ENCODE peak calls at places on chromosome 9, in four cellular contexts. One of them, this sample, is unnamed.

GRCh38 chr9:112002847-112003457 is 106.3 kb downstream of the UGCG start:
- DNase-seq in HepG2: no peak
- DNase-seq in GM12878: no peak
- DNase-seq in HCT116: no peak
- DNase-seq in this sample: no peak

GRCh38 chr9:135037521-135038250 is 49.8 kb upstream of the OLFM1 start:
- DNase-seq in GM12878: no peak
- DNase-seq in HepG2: no peak
- DNase-seq in HCT116: no peak
- DNase-seq in this sample: no peak

GRCh38 chr9:111662851-111663823 is 1.7 kb downstream of the GNG10 start:
- DNase-seq in GM12878: no peak
- DNase-seq in HepG2: no peak
- DNase-seq in HCT116: no peak
- DNase-seq in this sample: peak

GRCh38 chr9:121550041-121550440 is 50.4 kb upstream of the GGTA1 start:
- DNase-seq in HCT116: no peak
- DNase-seq in HepG2: no peak
- DNase-seq in GM12878: no peak
- DNase-seq in this sample: no peak

GRCh38 chr9:134455537-134455936 is 129.3 kb downstream of the RXRA start:
- DNase-seq in GM12878: no peak
- DNase-seq in HepG2: no peak
- DNase-seq in HCT116: no peak
- DNase-seq in this sample: no peak

GRCh38 chr9:82334286-82334685 is 345.7 kb downstream of the SPATA31D1 start:
- DNase-seq in HepG2: no peak
- DNase-seq in GM12878: no peak
- DNase-seq in HCT116: no peak
- DNase-seq in this sample: no peak

GRCh38 chr9:99807276-99807852 is 14.3 kb upstream of the NR4A3 start:
- DNase-seq in HepG2: peak
- DNase-seq in GM12878: no peak
- DNase-seq in HCT116: no peak
- DNase-seq in this sample: peak

GRCh38 chr9:129459550-129460322 is 161.2 kb downstream of the C9orf50 start:
- DNase-seq in GM12878: no peak
- DNase-seq in HepG2: no peak
- DNase-seq in HCT116: no peak
- DNase-seq in this sample: no peak

GRCh38 chr9:71719585-71719984 is 48.7 kb downstream of the CEMIP2 start:
- DNase-seq in HCT116: no peak
- DNase-seq in GM12878: no peak
- DNase-seq in HepG2: no peak
- DNase-seq in this sample: no peak

GRCh38 chr9:88792502-88792901 is 198.8 kb upstream of the S1PR3 start:
- DNase-seq in HepG2: no peak
- DNase-seq in GM12878: no peak
- DNase-seq in HCT116: no peak
- DNase-seq in this sample: no peak

GRCh38 chr9:120308495-120308894 is 271.5 kb downstream of the CDK5RAP2 start:
- DNase-seq in HepG2: no peak
- DNase-seq in HCT116: no peak
- DNase-seq in GM12878: no peak
- DNase-seq in this sample: no peak

GRCh38 chr9:121852646-121853616 is 201.5 kb downstream of the DAB2IP start:
- DNase-seq in HCT116: no peak
- DNase-seq in GM12878: no peak
- DNase-seq in HepG2: no peak
- DNase-seq in this sample: no peak

GRCh38 chr9:95822583-95823431 is 52.7 kb upstream of the ERCC6L2 start:
- DNase-seq in HCT116: peak
- DNase-seq in HepG2: no peak
- DNase-seq in GM12878: peak
- DNase-seq in this sample: no peak
- TF ChIP-seq EZH2 in HCT116: no peak
- TF ChIP-seq EZH2 in HepG2: no peak
- TF ChIP-seq EZH2 in GM12878: no peak
- TF ChIP-seq EZH2 in this sample: no peak

GRCh38 chr9:801399-802071 is 40.0 kb upstream of the DMRT1 start:
- DNase-seq in HCT116: no peak
- DNase-seq in GM12878: no peak
- DNase-seq in HepG2: no peak
- DNase-seq in this sample: no peak
- TF ChIP-seq SIN3A in HCT116: no peak
- TF ChIP-seq SIN3A in GM12878: no peak
- TF ChIP-seq SIN3A in HepG2: no peak
- TF ChIP-seq SIN3A in this sample: no peak

GRCh38 chr9:25876248-25876647 is 198.0 kb upstream of the TUSC1 start:
- DNase-seq in HCT116: no peak
- DNase-seq in GM12878: no peak
- DNase-seq in HepG2: no peak
- DNase-seq in this sample: no peak
- TF ChIP-seq ZNF274 in HCT116: no peak
- TF ChIP-seq ZNF274 in GM12878: no peak
- TF ChIP-seq ZNF274 in HepG2: no peak
- TF ChIP-seq ZNF274 in this sample: no peak

GRCh38 chr9:128408963-128409431 is 11.7 kb upstream of the CERCAM start:
- DNase-seq in HCT116: no peak
- DNase-seq in HepG2: no peak
- DNase-seq in GM12878: no peak
- DNase-seq in this sample: no peak

GRCh38 chr9:128409998-128410397 is 10.7 kb upstream of the CERCAM start:
- DNase-seq in HCT116: no peak
- DNase-seq in HepG2: peak
- DNase-seq in GM12878: no peak
- DNase-seq in this sample: no peak

GRCh38 chr9:128411373-128412119 is 9.1 kb upstream of the CERCAM start:
- DNase-seq in HepG2: no peak
- DNase-seq in HCT116: no peak
- DNase-seq in GM12878: no peak
- DNase-seq in this sample: no peak

GRCh38 chr9:128406848-128407391 is 13.7 kb upstream of the CERCAM start:
- DNase-seq in HepG2: peak
- DNase-seq in HCT116: no peak
- DNase-seq in GM12878: no peak
- DNase-seq in this sample: no peak

DNA sequence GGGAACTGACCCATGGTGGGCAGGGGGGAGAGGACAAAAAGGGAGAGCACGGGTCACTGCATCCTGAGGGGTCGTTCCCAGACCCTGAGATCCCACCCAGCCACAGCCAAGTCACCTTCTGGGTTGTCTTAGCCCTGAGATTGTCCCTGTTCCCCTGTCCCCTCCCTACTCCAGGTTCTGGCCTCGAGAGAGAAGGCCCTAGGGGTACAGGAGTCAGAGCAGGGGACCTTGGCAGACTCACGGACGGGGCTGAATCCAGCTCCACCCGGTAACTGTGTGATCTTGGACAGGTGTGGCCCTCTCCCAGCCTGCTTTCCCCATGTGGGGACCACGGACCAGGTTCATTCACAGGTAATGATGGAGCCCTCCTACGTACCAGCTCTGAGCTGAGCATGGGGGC is 11.2 kb upstream of the CERCAM start:
- DNase-seq in HCT116: no peak
- DNase-seq in GM12878: no peak
- DNase-seq in HepG2: no peak
- DNase-seq in this sample: no peak
- TF ChIP-seq EZH2 in HCT116: no peak
- TF ChIP-seq EZH2 in GM12878: no peak
- TF ChIP-seq EZH2 in HepG2: no peak
- TF ChIP-seq EZH2 in this sample: no peak

GRCh38 chr9:117104972-117105495 is 309.8 kb downstream of the ASTN2 start:
- DNase-seq in HepG2: no peak
- DNase-seq in GM12878: no peak
- DNase-seq in HCT116: no peak
- DNase-seq in this sample: no peak
- TF ChIP-seq SIN3A in HepG2: no peak
- TF ChIP-seq SIN3A in GM12878: no peak
- TF ChIP-seq SIN3A in HCT116: no peak
- TF ChIP-seq SIN3A in this sample: no peak

GRCh38 chr9:113537227-113537810 is 73.8 kb downstream of the RGS3 start:
- DNase-seq in GM12878: no peak
- DNase-seq in HepG2: no peak
- DNase-seq in HCT116: no peak
- DNase-seq in this sample: no peak
- TF ChIP-seq ZNF274 in GM12878: no peak
- TF ChIP-seq ZNF274 in HepG2: no peak
- TF ChIP-seq ZNF274 in HCT116: no peak
- TF ChIP-seq ZNF274 in this sample: no peak

DNA sequence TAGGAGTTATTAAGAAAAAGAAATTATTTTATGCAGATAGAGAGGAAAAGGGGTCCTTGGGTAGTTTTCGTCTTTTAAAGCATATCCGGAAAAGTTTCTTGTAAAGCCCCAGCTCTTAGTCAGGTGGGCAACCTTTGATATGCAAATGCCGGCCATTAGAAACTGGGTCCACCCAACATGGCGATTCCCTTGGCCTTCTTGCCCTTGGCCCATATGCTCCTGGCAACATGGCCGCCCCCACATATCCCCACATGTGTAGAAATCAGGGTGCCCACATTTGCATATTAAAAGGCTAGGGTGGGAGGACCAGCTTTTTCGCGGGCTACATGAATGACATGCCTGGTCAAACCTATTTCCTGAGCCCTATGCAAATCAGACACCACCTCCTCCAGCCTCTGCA is 73.3 kb downstream of the FREM1 start:
- DNase-seq in HCT116: no peak
- DNase-seq in HepG2: no peak
- DNase-seq in GM12878: no peak
- DNase-seq in this sample: no peak
- TF ChIP-seq EZH2 in HCT116: no peak
- TF ChIP-seq EZH2 in HepG2: no peak
- TF ChIP-seq EZH2 in GM12878: no peak
- TF ChIP-seq EZH2 in this sample: no peak

DNA sequence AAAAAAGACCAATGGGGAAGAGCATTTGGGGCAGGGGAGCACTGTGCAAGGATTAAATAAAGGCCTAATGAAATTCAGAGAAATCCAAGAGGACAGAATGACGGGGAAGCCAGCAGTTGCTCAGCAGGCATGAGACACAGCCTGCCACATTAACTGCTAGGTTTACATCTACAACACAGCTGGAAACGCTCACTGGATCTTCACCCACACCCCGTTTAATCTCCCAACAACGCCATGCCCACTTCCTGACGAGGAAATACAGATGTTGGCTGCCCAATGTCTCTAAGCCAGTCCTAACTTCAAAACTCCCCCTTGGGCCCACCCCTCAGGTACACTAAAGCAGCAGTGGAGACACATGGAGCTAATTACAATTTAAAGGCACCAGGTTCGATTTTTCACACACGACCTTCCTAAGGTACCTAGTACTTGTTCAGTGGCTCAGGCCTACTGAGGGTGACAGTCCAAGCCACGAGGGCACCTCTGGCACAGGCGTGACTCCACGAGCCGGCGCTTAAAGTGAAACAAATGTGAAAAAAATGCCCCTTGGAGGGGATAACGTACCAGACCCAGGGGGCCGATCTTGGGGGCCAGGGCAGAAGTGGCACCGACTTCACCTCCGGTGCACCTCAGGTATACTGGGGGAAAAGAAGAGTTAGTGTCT is 906 bp downstream of the RPL12 start:
- DNase-seq in HepG2: no peak
- DNase-seq in HCT116: no peak
- DNase-seq in GM12878: no peak
- DNase-seq in this sample: no peak
- TF ChIP-seq SIN3A in HepG2: peak
- TF ChIP-seq SIN3A in HCT116: no peak
- TF ChIP-seq SIN3A in GM12878: peak
- TF ChIP-seq SIN3A in this sample: no peak

DNA sequence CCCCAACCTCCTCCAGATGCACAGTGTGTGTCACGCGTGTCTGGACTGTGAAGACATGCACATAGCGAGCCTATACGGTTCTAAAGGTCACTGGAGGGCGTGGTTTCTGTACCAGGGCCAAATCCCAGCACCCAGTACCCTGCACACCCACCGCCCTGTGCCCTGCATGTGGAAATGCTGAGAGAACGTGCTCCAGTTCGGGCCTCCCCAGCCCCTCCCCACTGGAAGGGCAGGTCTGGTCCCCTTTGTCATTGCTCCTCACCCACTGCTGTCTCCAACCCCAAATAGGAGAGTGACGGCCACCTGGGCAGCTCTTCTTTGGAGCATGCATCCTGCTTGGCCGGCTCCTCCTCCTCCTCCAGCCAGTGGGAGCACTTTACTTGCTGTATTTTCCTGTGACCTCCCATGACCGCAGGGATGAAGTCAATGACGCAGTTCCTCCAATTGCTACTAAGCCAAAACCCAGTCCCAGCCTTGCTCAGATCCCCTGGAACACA is 116.7 kb downstream of the WNK2 start:
- DNase-seq in GM12878: no peak
- DNase-seq in HepG2: no peak
- DNase-seq in HCT116: no peak
- DNase-seq in this sample: no peak
- TF ChIP-seq ZNF274 in GM12878: no peak
- TF ChIP-seq ZNF274 in HepG2: no peak
- TF ChIP-seq ZNF274 in HCT116: no peak
- TF ChIP-seq ZNF274 in this sample: no peak

This sample was measured in H1.